ENCODE peak calls at places on chromosomes 3 and 15, in nine cellular contexts. R is astrocyte of the cerebellum; L is WERI-Rb-1; J is body of pancreas; E is heart right ventricle; U is cardiac muscle cell; W is CD4-positive, CD25-positive, alpha-beta regulatory T cell; G is mesendoderm; Z is Caco-2. S is an unnamed sample.

GRCh38 chr15:52370010-52370409 is 74.4 kb upstream of the MYO5C start:
- DNase-seq in W (no peak), L (no peak), U (no peak), G (no peak), R (no peak), J (no peak), E (no peak), Z (no peak), S (no peak)

GRCh38 chr3:79161941-79162340 is 605.9 kb downstream of the ROBO1 start:
- DNase-seq in G (no peak), E (no peak), Z (no peak), U (peak), W (no peak), J (no peak), R (no peak), L (no peak), S (no peak)

GRCh38 chr15:94042163-94042954 is 189.0 kb upstream of the MCTP2 start:
- DNase-seq in U (peak), W (no peak), E (no peak), R (peak), G (no peak), J (no peak), Z (peak), L (no peak), S (no peak)

GRCh38 chr3:23748398-23749110 is 57.2 kb upstream of the UBE2E1 start:
- DNase-seq in J (no peak), U (peak), L (no peak), E (peak), Z (no peak), G (no peak), R (no peak), W (no peak), S (no peak)

GRCh38 chr15:22980189-22981136 is at the start of gene CYFIP1:
- DNase-seq in L (peak), E (peak), R (peak), U (peak), Z (peak), J (peak), G (peak), W (peak), S (peak)

GRCh38 chr15:57203906-57204305 is 172.4 kb upstream of the CGNL1 start:
- DNase-seq in Z (no peak), W (no peak), J (no peak), R (no peak), L (no peak), U (no peak), G (no peak), E (no peak), S (no peak)

GRCh38 chr15:64004582-64004981 is 41.7 kb downstream of the DAPK2 start:
- DNase-seq in G (peak), J (peak), E (no peak), Z (peak), R (no peak), W (no peak), L (no peak), U (no peak), S (peak)

GRCh38 chr3:132254076-132254755 is 63.0 kb upstream of the ACP3 start:
- DNase-seq in W (no peak), E (no peak), L (no peak), R (peak), U (no peak), J (no peak), Z (no peak), G (no peak), S (no peak)

GRCh38 chr3:172647823-172648222 is 63.0 kb downstream of the NCEH1 start:
- DNase-seq in G (no peak), Z (no peak), R (no peak), W (no peak), E (no peak), U (no peak), L (no peak), J (peak), S (no peak)

GRCh38 chr3:15220056-15220455 is 14.0 kb downstream of the CAPN7 start:
- DNase-seq in Z (no peak), L (no peak), E (no peak), J (no peak), G (no peak), W (no peak), R (no peak), U (no peak), S (no peak)

GRCh38 chr15:67174864-67175573 is 79.4 kb downstream of the AAGAB start:
- DNase-seq in U (no peak), Z (peak), G (peak), R (no peak), E (no peak), W (no peak), J (no peak), L (no peak), S (peak)

GRCh38 chr3:100956276-100956675 is 36.9 kb downstream of the ABI3BP start:
- DNase-seq in W (no peak), G (no peak), R (no peak), E (no peak), U (no peak), L (no peak), Z (no peak), J (no peak), S (no peak)

GRCh38 chr15:43133429-43134156 is at the start of gene TMEM62:
- DNase-seq in L (peak), U (peak), R (no peak), G (peak), Z (peak), W (peak), E (peak), J (peak), S (no peak)

GRCh38 chr3:48416091-48416505 is 13.8 kb downstream of the PLXNB1 start:
- DNase-seq in E (no peak), Z (no peak), R (no peak), L (no peak), U (no peak), W (no peak), J (no peak), G (no peak), S (no peak)

GRCh38 chr3:12970684-12971083 is 102.5 kb downstream of the IQSEC1 start:
- DNase-seq in G (no peak), U (no peak), E (no peak), J (no peak), R (no peak), W (no peak), Z (no peak), L (no peak), S (no peak)

GRCh38 chr3:136678981-136679380 is 73.2 kb downstream of the STAG1 start:
- DNase-seq in G (no peak), U (peak), J (no peak), Z (no peak), R (peak), L (no peak), W (no peak), E (no peak), S (no peak)

GRCh38 chr3:168096210-168096795 is 579 bp upstream of the GOLIM4 start:
- DNase-seq in R (peak), W (no peak), J (peak), E (no peak), G (peak), Z (peak), L (peak), U (peak), S (peak)
- H3K4me3 ChIP-seq in R (peak), W (no peak), J (peak), E (peak), G (peak), Z (peak), L (peak), U (peak), S (peak)

DNA sequence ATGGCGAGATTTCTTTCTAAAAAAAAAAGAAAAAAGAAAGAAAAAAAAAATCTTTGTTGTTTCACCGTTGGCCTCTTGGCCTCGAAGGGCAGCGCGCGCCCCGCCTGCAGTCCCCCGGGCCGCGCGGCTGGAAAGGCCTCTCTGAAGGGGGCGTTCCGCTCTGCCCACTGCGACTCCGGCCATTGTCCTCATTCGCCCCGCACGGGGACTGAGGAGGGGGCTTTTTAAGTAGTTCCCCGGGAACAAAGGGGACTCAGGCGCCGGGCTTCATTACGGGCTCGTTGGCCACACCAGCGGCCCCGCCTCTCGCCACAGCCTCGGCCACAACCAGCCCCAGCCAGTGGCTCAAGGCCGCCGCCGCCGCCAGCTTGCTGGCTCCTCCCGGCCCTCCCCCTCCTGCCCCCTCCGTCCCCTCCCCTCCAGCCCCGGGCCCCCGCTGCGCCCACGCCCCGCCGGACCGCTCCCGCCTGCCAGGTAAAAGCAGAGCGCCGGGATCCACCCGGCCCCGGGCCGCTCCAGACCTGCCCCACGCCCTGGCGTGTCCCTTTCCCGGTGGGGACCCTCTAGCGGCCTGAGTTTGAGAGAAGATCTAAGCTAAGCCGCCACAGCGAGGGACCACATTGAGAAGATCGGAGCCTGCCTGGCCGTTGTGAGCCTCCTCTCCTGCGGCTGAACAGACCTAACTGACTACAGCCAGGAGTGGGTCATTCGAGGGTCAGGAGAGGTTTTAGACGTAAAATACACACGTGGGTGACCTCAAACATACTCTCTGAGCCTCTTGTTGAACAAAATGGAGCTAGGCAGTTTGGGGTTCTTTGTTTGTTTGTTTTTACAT is 54.1 kb downstream of the CPN2 start:
- DNase-seq in Z (peak), E (no peak), U (peak), W (no peak), L (no peak), G (peak), R (no peak), J (peak), S (no peak)
- H3K4me3 ChIP-seq in Z (peak), E (peak), U (no peak), W (no peak), L (no peak), G (no peak), R (peak), J (no peak), S (no peak)

GRCh38 chr15:45589296-45589695 is 2.1 kb downstream of the BLOC1S6 start:
- DNase-seq in R (no peak), L (no peak), E (no peak), J (no peak), W (no peak), G (no peak), U (no peak), Z (no peak), S (no peak)
- H3K4me3 ChIP-seq in R (peak), L (no peak), E (no peak), J (no peak), W (peak), G (no peak), U (no peak), Z (no peak), S (no peak)

GRCh38 chr3:129224984-129225393 is 24.4 kb upstream of the COPG1 start:
- DNase-seq in G (no peak), J (peak), U (peak), R (no peak), L (no peak), E (peak), W (peak), Z (peak), S (no peak)
- H3K4me3 ChIP-seq in G (no peak), J (no peak), U (no peak), R (no peak), L (no peak), E (peak), W (peak), Z (peak), S (no peak)

GRCh38 chr3:42983927-42984326 is 4.8 kb downstream of the GASK1A start:
- DNase-seq in G (no peak), Z (no peak), J (no peak), E (no peak), W (no peak), R (no peak), L (no peak), U (no peak), S (no peak)

GRCh38 chr3:42980209-42980608 is 1.1 kb downstream of the GASK1A start:
- DNase-seq in E (no peak), Z (no peak), L (no peak), J (no peak), G (no peak), U (no peak), R (no peak), W (no peak), S (no peak)

GRCh38 chr3:42979044-42979962 is at the start of gene GASK1A:
- DNase-seq in R (no peak), J (peak), E (peak), U (peak), G (peak), L (peak), Z (peak), W (peak), S (no peak)

GRCh38 chr3:42982645-42983412 is 3.7 kb downstream of the GASK1A start:
- DNase-seq in L (no peak), Z (no peak), E (no peak), R (no peak), J (no peak), G (peak), U (no peak), W (no peak), S (no peak)

DNA sequence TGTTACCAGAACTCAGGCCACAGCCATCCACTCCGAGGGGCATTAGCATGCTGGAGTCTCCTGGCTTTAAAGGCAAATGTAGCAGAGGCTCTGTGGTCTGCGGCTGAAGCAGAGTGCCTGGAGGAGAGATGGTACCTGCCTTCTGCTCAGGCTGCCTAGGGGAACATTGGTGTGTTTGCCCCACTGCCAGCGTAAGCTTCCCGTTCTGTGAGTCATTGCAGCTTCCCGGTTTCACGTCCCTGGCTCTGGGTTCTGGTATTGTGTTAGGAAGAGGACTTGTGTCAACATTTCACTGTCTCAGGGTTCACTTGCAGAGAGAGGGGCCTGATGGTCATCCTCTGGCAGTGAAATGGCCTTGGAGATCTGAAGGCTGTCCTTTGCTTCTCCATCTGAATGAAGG is 1.8 kb downstream of the GASK1A start:
- DNase-seq in U (peak), W (no peak), E (no peak), Z (no peak), J (no peak), G (peak), R (no peak), L (no peak), S (no peak)
- H3K4me3 ChIP-seq in U (no peak), W (no peak), E (no peak), Z (no peak), J (no peak), G (no peak), R (no peak), L (no peak), S (no peak)

DNA sequence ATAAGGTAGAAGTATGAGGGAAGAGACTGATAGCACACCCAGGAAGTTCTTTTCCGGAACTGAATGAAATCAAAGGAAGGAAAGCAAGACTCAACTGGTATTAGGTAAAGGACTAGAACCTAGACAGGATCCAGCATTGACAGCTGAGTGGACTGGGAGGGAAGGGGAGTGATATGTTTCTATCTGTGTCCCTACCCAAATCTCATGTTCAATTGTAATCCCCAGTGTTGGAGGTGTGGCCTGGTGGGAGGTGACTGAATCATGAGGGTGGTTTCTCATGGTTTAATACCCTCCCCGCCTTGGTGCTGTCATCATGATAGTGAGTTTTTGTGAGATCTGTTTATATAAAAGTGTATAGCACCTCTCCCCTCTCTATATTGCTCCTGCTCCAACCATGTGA is 415.9 kb upstream of the KCNMB2 start:
- DNase-seq in L (no peak), J (no peak), R (no peak), U (no peak), W (no peak), Z (no peak), G (no peak), E (no peak), S (no peak)
- H3K4me3 ChIP-seq in L (no peak), J (no peak), R (no peak), U (no peak), W (no peak), Z (no peak), G (no peak), E (no peak), S (no peak)

DNA sequence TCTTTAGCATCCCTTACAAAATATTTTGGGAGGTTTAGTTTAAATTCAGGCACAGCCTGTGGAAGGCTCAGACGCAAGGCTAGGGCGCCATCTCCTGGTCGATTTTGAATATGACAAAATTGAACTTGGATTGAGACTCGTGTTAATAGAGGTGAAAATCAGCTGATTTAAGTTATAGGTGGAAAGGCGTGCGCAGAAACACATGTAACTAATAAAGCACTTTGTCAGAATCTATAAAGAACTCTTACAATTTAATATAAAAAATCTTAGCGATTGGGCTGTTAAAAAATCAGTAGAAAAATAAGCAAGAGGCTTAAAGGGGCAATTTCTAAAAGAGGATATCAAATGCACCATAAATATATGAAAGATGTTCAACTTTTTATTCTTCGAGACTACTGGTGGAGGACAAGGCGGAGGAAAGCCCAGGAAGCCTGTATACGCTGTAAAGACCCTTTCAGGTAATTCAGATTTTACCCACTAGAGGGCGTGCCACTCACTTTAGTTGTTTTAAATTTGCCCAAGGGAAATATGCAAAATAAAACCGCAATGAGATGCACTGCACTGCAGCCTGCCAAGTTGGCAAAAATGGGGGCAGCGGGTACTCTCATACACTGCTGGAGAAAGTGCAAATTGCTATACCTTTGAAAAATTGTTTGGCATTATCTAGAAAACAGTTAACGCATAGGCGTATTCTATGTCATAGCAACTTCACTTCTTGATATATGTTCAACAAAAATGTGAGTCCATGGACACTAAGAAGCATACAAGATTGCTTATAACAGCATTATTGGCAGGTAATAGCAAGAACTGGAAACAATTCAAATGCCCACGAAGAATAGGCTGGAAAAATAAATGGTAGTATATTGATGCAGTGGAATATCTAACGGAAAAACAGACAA is 64.7 kb downstream of the SLC30A4 start:
- DNase-seq in E (peak), G (peak), L (peak), J (peak), W (peak), R (peak), U (peak), Z (peak), S (no peak)
- H3K4me3 ChIP-seq in E (peak), G (no peak), L (peak), J (peak), W (peak), R (peak), U (peak), Z (peak), S (peak)

GRCh38 chr15:74131618-74132191 is 1.3 kb downstream of the ISLR2 start:
- DNase-seq in U (no peak), R (no peak), Z (no peak), J (no peak), L (no peak), G (no peak), W (no peak), E (no peak), S (no peak)

GRCh38 chr15:74132681-74133070 is 2.3 kb downstream of the ISLR2 start:
- DNase-seq in W (peak), J (no peak), L (no peak), Z (no peak), G (peak), U (no peak), R (no peak), E (no peak), S (no peak)

GRCh38 chr15:74129411-74130088 is 836 bp upstream of the ISLR2 start:
- DNase-seq in W (no peak), J (no peak), R (no peak), G (peak), E (no peak), Z (no peak), U (no peak), L (no peak), S (no peak)

GRCh38 chr15:74130089-74130848 is at the start of gene ISLR2:
- DNase-seq in J (no peak), G (no peak), Z (no peak), R (no peak), W (no peak), E (no peak), U (peak), L (no peak), S (no peak)

GRCh38 chr15:74130849-74131617 is 647 bp downstream of the ISLR2 start:
- DNase-seq in J (no peak), W (no peak), Z (no peak), R (no peak), U (no peak), L (no peak), G (no peak), E (no peak), S (no peak)
- H3K4me3 ChIP-seq in J (no peak), W (no peak), Z (no peak), R (no peak), U (no peak), L (no peak), G (no peak), E (peak), S (no peak)

GRCh38 chr3:2099028-2099671 is 484 bp downstream of the CNTN4 start:
- DNase-seq in W (no peak), L (peak), Z (peak), J (peak), U (no peak), G (peak), R (no peak), E (no peak), S (no peak)
- H3K4me3 ChIP-seq in W (no peak), L (peak), Z (peak), J (peak), U (peak), G (peak), R (peak), E (peak), S (peak)

GRCh38 chr3:119427669-119428068 is 35.7 kb downstream of the TMEM39A start:
- DNase-seq in U (peak), E (no peak), R (no peak), L (no peak), W (no peak), Z (no peak), G (peak), J (no peak), S (no peak)
- H3K4me3 ChIP-seq in U (no peak), E (no peak), R (no peak), L (no peak), W (no peak), Z (no peak), G (no peak), J (no peak), S (no peak)

S was measured in kidney epithelial cell.